ENCODE peak calls at places on chromosome 10, in ten cellular contexts. One of them, this sample, is unnamed.

GRCh38 chr10:75379234-75379724 is 22.3 kb downstream of the ZNF503 start:
- DNase-seq in fibroblast of lung: peak; percentile 32
- DNase-seq in AG04450: no peak
- DNase-seq in heart left ventricle: no peak
- DNase-seq in colonic mucosa: no peak
- DNase-seq in Panc1: no peak
- DNase-seq in pancreas: no peak
- DNase-seq in endothelial cell of umbilical vein: no peak
- DNase-seq in dorsolateral prefrontal cortex: no peak
- DNase-seq in CD8-positive, alpha-beta T cell: no peak
- DNase-seq in this sample: no peak

GRCh38 chr10:45181483-45181882 is 133.9 kb downstream of the OR13A1 start:
- DNase-seq in fibroblast of lung: peak; percentile 56
- DNase-seq in AG04450: no peak
- DNase-seq in heart left ventricle: peak; percentile 60
- DNase-seq in colonic mucosa: peak; percentile 23
- DNase-seq in Panc1: no peak
- DNase-seq in pancreas: no peak
- DNase-seq in endothelial cell of umbilical vein: no peak
- DNase-seq in dorsolateral prefrontal cortex: no peak
- DNase-seq in CD8-positive, alpha-beta T cell: no peak
- DNase-seq in this sample: peak; percentile 73

GRCh38 chr10:21579291-21579690 is 45.3 kb downstream of the MLLT10 start:
- DNase-seq in fibroblast of lung: no peak
- DNase-seq in AG04450: no peak
- DNase-seq in heart left ventricle: no peak
- DNase-seq in colonic mucosa: no peak
- DNase-seq in Panc1: no peak
- DNase-seq in pancreas: no peak
- DNase-seq in endothelial cell of umbilical vein: no peak
- DNase-seq in dorsolateral prefrontal cortex: no peak
- DNase-seq in CD8-positive, alpha-beta T cell: no peak
- DNase-seq in this sample: no peak

GRCh38 chr10:21975378-21975990 is 28.0 kb downstream of the DNAJC1 start:
- DNase-seq in fibroblast of lung: no peak
- DNase-seq in AG04450: no peak
- DNase-seq in heart left ventricle: no peak
- DNase-seq in colonic mucosa: no peak
- DNase-seq in Panc1: no peak
- DNase-seq in pancreas: no peak
- DNase-seq in endothelial cell of umbilical vein: no peak
- DNase-seq in dorsolateral prefrontal cortex: no peak
- DNase-seq in CD8-positive, alpha-beta T cell: no peak
- DNase-seq in this sample: no peak

GRCh38 chr10:86685893-86686632 is 17.8 kb downstream of the LDB3 start:
- DNase-seq in fibroblast of lung: no peak
- DNase-seq in AG04450: no peak
- DNase-seq in heart left ventricle: no peak
- DNase-seq in colonic mucosa: no peak
- DNase-seq in Panc1: no peak
- DNase-seq in pancreas: no peak
- DNase-seq in endothelial cell of umbilical vein: no peak
- DNase-seq in dorsolateral prefrontal cortex: no peak
- DNase-seq in CD8-positive, alpha-beta T cell: no peak
- DNase-seq in this sample: no peak

GRCh38 chr10:6445671-6446278 is 134.3 kb downstream of the PRKCQ start:
- DNase-seq in fibroblast of lung: peak; percentile 17
- DNase-seq in AG04450: peak; percentile 2
- DNase-seq in heart left ventricle: no peak
- DNase-seq in colonic mucosa: peak; percentile 56
- DNase-seq in Panc1: peak; percentile 8
- DNase-seq in pancreas: no peak
- DNase-seq in endothelial cell of umbilical vein: peak; percentile 41
- DNase-seq in dorsolateral prefrontal cortex: peak; percentile 66
- DNase-seq in CD8-positive, alpha-beta T cell: peak; percentile 38
- DNase-seq in this sample: no peak

GRCh38 chr10:63670291-63670898 is 149.2 kb downstream of the REEP3 start:
- DNase-seq in fibroblast of lung: peak; percentile 36
- DNase-seq in AG04450: no peak
- DNase-seq in heart left ventricle: no peak
- DNase-seq in colonic mucosa: no peak
- DNase-seq in Panc1: no peak
- DNase-seq in pancreas: no peak
- DNase-seq in endothelial cell of umbilical vein: peak; percentile 93
- DNase-seq in dorsolateral prefrontal cortex: no peak
- DNase-seq in CD8-positive, alpha-beta T cell: no peak
- DNase-seq in this sample: no peak

GRCh38 chr10:110398419-110399162 is 93.9 kb upstream of the SMNDC1 start:
- DNase-seq in fibroblast of lung: peak; percentile 90
- DNase-seq in AG04450: peak; percentile 86
- DNase-seq in heart left ventricle: no peak
- DNase-seq in colonic mucosa: peak; percentile 90
- DNase-seq in Panc1: peak; percentile 99
- DNase-seq in pancreas: no peak
- DNase-seq in endothelial cell of umbilical vein: peak; percentile 99
- DNase-seq in dorsolateral prefrontal cortex: no peak
- DNase-seq in CD8-positive, alpha-beta T cell: no peak
- DNase-seq in this sample: no peak

GRCh38 chr10:32943395-32943794 is 14.6 kb downstream of the ITGB1 start:
- DNase-seq in fibroblast of lung: no peak
- DNase-seq in AG04450: no peak
- DNase-seq in heart left ventricle: no peak
- DNase-seq in colonic mucosa: no peak
- DNase-seq in Panc1: no peak
- DNase-seq in pancreas: no peak
- DNase-seq in endothelial cell of umbilical vein: no peak
- DNase-seq in dorsolateral prefrontal cortex: no peak
- DNase-seq in CD8-positive, alpha-beta T cell: no peak
- DNase-seq in this sample: no peak

GRCh38 chr10:30059209-30060107 is at the start of gene JCAD:
- DNase-seq in fibroblast of lung: no peak
- DNase-seq in AG04450: no peak
- DNase-seq in heart left ventricle: peak; percentile 88
- DNase-seq in colonic mucosa: peak; percentile 72
- DNase-seq in Panc1: no peak
- DNase-seq in pancreas: peak; percentile 94
- DNase-seq in endothelial cell of umbilical vein: peak; percentile 69
- DNase-seq in dorsolateral prefrontal cortex: peak; percentile 79
- DNase-seq in CD8-positive, alpha-beta T cell: peak; percentile 12
- DNase-seq in this sample: peak; percentile 89

GRCh38 chr10:87818505-87819273 is 663 bp upstream of the ATAD1 start:
- DNase-seq in fibroblast of lung: peak; percentile 52
- DNase-seq in AG04450: no peak
- DNase-seq in heart left ventricle: peak; percentile 56
- DNase-seq in colonic mucosa: peak; percentile 60
- DNase-seq in Panc1: peak; percentile 8
- DNase-seq in pancreas: peak; percentile 64
- DNase-seq in endothelial cell of umbilical vein: peak; percentile 26
- DNase-seq in dorsolateral prefrontal cortex: peak; percentile 57
- DNase-seq in CD8-positive, alpha-beta T cell: peak; percentile 30
- DNase-seq in this sample: peak; percentile 56

GRCh38 chr10:28250782-28251181 is 52.1 kb downstream of the MPP7 start:
- DNase-seq in fibroblast of lung: peak; percentile 44
- DNase-seq in AG04450: no peak
- DNase-seq in heart left ventricle: no peak
- DNase-seq in colonic mucosa: no peak
- DNase-seq in Panc1: no peak
- DNase-seq in pancreas: no peak
- DNase-seq in endothelial cell of umbilical vein: peak; percentile 22
- DNase-seq in dorsolateral prefrontal cortex: no peak
- DNase-seq in CD8-positive, alpha-beta T cell: no peak
- DNase-seq in this sample: no peak

GRCh38 chr10:131184503-131184902 is 127.0 kb downstream of the TCERG1L start:
- DNase-seq in fibroblast of lung: no peak
- DNase-seq in AG04450: no peak
- DNase-seq in heart left ventricle: no peak
- DNase-seq in colonic mucosa: no peak
- DNase-seq in Panc1: no peak
- DNase-seq in pancreas: no peak
- DNase-seq in endothelial cell of umbilical vein: no peak
- DNase-seq in dorsolateral prefrontal cortex: peak; percentile 8
- DNase-seq in CD8-positive, alpha-beta T cell: no peak
- DNase-seq in this sample: no peak

GRCh38 chr10:128727114-128727513 is 600.9 kb upstream of the MKI67 start:
- DNase-seq in fibroblast of lung: no peak
- DNase-seq in AG04450: no peak
- DNase-seq in heart left ventricle: no peak
- DNase-seq in colonic mucosa: no peak
- DNase-seq in Panc1: no peak
- DNase-seq in pancreas: no peak
- DNase-seq in endothelial cell of umbilical vein: no peak
- DNase-seq in dorsolateral prefrontal cortex: no peak
- DNase-seq in CD8-positive, alpha-beta T cell: no peak
- DNase-seq in this sample: no peak

GRCh38 chr10:33706191-33706590 is 371.7 kb upstream of the NRP1 start:
- DNase-seq in fibroblast of lung: peak; percentile 96
- DNase-seq in AG04450: peak; percentile 18
- DNase-seq in heart left ventricle: no peak
- DNase-seq in colonic mucosa: no peak
- DNase-seq in Panc1: no peak
- DNase-seq in pancreas: no peak
- DNase-seq in endothelial cell of umbilical vein: no peak
- DNase-seq in dorsolateral prefrontal cortex: no peak
- DNase-seq in CD8-positive, alpha-beta T cell: no peak
- DNase-seq in this sample: peak; percentile 85

GRCh38 chr10:115441907-115442520 is 348.8 kb downstream of the ATRNL1 start:
- DNase-seq in fibroblast of lung: no peak
- DNase-seq in AG04450: no peak
- DNase-seq in heart left ventricle: no peak
- DNase-seq in colonic mucosa: no peak
- DNase-seq in Panc1: no peak
- DNase-seq in pancreas: no peak
- DNase-seq in endothelial cell of umbilical vein: no peak
- DNase-seq in dorsolateral prefrontal cortex: no peak
- DNase-seq in CD8-positive, alpha-beta T cell: no peak
- DNase-seq in this sample: no peak

GRCh38 chr10:128080231-128080630 is 46.0 kb downstream of the MKI67 start:
- DNase-seq in fibroblast of lung: no peak
- DNase-seq in AG04450: no peak
- DNase-seq in heart left ventricle: no peak
- DNase-seq in colonic mucosa: no peak
- DNase-seq in Panc1: no peak
- DNase-seq in pancreas: no peak
- DNase-seq in endothelial cell of umbilical vein: no peak
- DNase-seq in dorsolateral prefrontal cortex: no peak
- DNase-seq in CD8-positive, alpha-beta T cell: no peak
- DNase-seq in this sample: no peak

GRCh38 chr10:30518907-30519306 is 84.9 kb downstream of the MAP3K8 start:
- DNase-seq in fibroblast of lung: no peak
- DNase-seq in AG04450: no peak
- DNase-seq in heart left ventricle: no peak
- DNase-seq in colonic mucosa: no peak
- DNase-seq in Panc1: no peak
- DNase-seq in pancreas: no peak
- DNase-seq in endothelial cell of umbilical vein: no peak
- DNase-seq in dorsolateral prefrontal cortex: no peak
- DNase-seq in CD8-positive, alpha-beta T cell: no peak
- DNase-seq in this sample: no peak

DNA sequence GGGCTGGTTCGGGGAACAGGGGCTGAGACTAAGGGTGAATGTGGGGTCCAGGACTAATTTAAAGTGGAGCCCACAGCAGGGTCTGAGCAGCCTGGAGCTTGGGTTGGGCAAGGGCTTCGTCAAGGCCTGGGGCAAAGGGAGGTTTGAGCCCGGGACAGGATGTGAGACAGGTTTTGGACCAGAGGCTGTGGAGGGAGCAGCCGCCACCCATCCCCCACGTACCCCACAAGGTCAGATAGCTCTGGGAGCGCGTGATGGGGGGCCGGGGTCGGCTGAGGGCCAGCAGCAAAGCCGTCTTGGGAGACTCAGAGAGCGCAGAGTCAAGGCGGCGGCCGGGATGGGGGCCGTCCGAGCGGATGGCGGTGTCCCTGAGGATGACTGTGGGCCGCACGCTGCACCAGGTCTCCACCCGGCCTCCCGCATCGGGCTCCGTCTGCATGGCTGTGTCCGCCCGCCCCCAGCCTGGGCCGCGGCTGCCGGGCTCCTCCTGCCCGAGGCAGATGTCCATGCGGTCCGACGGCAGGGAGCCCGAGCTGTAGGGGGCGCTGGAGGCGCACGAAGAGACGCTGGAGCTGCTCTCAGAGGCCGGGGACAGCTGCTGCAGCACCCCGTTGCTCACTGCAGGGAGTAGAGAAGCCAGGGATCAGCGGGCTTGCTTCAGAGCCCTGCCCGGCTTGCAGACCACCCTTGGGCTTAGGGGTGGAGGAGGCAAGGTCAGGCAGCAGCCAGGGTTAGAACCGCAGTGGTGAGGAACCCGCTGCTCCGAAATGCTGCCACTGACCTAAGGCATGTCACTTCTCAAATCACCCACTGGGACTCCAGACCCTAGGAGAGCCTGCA is 12.1 kb downstream of the PDZD7 start:
- DNase-seq in fibroblast of lung: peak; percentile 70
- DNase-seq in AG04450: no peak
- DNase-seq in heart left ventricle: peak; percentile 92
- DNase-seq in colonic mucosa: peak; percentile 87
- DNase-seq in Panc1: no peak
- DNase-seq in pancreas: peak; percentile 94
- DNase-seq in endothelial cell of umbilical vein: peak; percentile 82
- DNase-seq in dorsolateral prefrontal cortex: peak; percentile 92
- DNase-seq in CD8-positive, alpha-beta T cell: peak; percentile 53
- DNase-seq in this sample: no peak
- TF ChIP-seq CTCF in fibroblast of lung: peak; percentile 65
- TF ChIP-seq CTCF in AG04450: peak; percentile 78
- TF ChIP-seq CTCF in heart left ventricle: peak; percentile 86
- TF ChIP-seq CTCF in colonic mucosa: peak; percentile 67
- TF ChIP-seq CTCF in Panc1: peak; percentile 97
- TF ChIP-seq CTCF in pancreas: peak; percentile 55
- TF ChIP-seq CTCF in endothelial cell of umbilical vein: peak; percentile 93
- TF ChIP-seq CTCF in dorsolateral prefrontal cortex: peak; percentile 84
- TF ChIP-seq CTCF in CD8-positive, alpha-beta T cell: peak; percentile 58
- TF ChIP-seq CTCF in this sample: peak; percentile 61

GRCh38 chr10:113129117-113129516 is 179.1 kb downstream of the TCF7L2 start:
- DNase-seq in fibroblast of lung: no peak
- DNase-seq in AG04450: no peak
- DNase-seq in heart left ventricle: no peak
- DNase-seq in colonic mucosa: no peak
- DNase-seq in Panc1: no peak
- DNase-seq in pancreas: no peak
- DNase-seq in endothelial cell of umbilical vein: no peak
- DNase-seq in dorsolateral prefrontal cortex: no peak
- DNase-seq in CD8-positive, alpha-beta T cell: no peak
- DNase-seq in this sample: no peak
- H3K4me3 ChIP-seq in fibroblast of lung: no peak overlapping the region
- H3K4me3 ChIP-seq in AG04450: no peak overlapping the region
- H3K4me3 ChIP-seq in heart left ventricle: no peak overlapping the region
- H3K4me3 ChIP-seq in colonic mucosa: no peak overlapping the region
- H3K4me3 ChIP-seq in Panc1: no peak overlapping the region
- H3K4me3 ChIP-seq in pancreas: no peak overlapping the region
- H3K4me3 ChIP-seq in endothelial cell of umbilical vein: no peak overlapping the region
- H3K4me3 ChIP-seq in dorsolateral prefrontal cortex: no peak overlapping the region
- H3K4me3 ChIP-seq in CD8-positive, alpha-beta T cell: no peak overlapping the region
- H3K4me3 ChIP-seq in this sample: no peak overlapping the region

GRCh38 chr10:103855852-103856496 is 598 bp upstream of the SH3PXD2A start:
- DNase-seq in fibroblast of lung: no peak
- DNase-seq in AG04450: no peak
- DNase-seq in heart left ventricle: no peak
- DNase-seq in colonic mucosa: no peak
- DNase-seq in Panc1: no peak
- DNase-seq in pancreas: no peak
- DNase-seq in endothelial cell of umbilical vein: no peak
- DNase-seq in dorsolateral prefrontal cortex: no peak
- DNase-seq in CD8-positive, alpha-beta T cell: no peak
- DNase-seq in this sample: peak; percentile 60
- H3K27ac ChIP-seq in fibroblast of lung: no peak overlapping the region
- H3K27ac ChIP-seq in AG04450: no peak overlapping the region
- H3K27ac ChIP-seq in heart left ventricle: peak overlapping the region; percentile 80
- H3K27ac ChIP-seq in colonic mucosa: peak overlapping the region; percentile 27
- H3K27ac ChIP-seq in Panc1: no peak overlapping the region
- H3K27ac ChIP-seq in pancreas: peak overlapping the region; percentile 69
- H3K27ac ChIP-seq in endothelial cell of umbilical vein: no peak overlapping the region
- H3K27ac ChIP-seq in dorsolateral prefrontal cortex: peak overlapping the region; percentile 81
- H3K27ac ChIP-seq in CD8-positive, alpha-beta T cell: no peak overlapping the region
- H3K27ac ChIP-seq in this sample: peak overlapping the region; percentile 82

GRCh38 chr10:71064413-71065118 is 147.8 kb upstream of the UNC5B start:
- DNase-seq in fibroblast of lung: no peak
- DNase-seq in AG04450: no peak
- DNase-seq in heart left ventricle: peak; percentile 37
- DNase-seq in colonic mucosa: no peak
- DNase-seq in Panc1: no peak
- DNase-seq in pancreas: no peak
- DNase-seq in endothelial cell of umbilical vein: no peak
- DNase-seq in dorsolateral prefrontal cortex: no peak
- DNase-seq in CD8-positive, alpha-beta T cell: no peak
- DNase-seq in this sample: no peak
- TF ChIP-seq CTCF in fibroblast of lung: no peak
- TF ChIP-seq CTCF in AG04450: peak; percentile 12
- TF ChIP-seq CTCF in heart left ventricle: peak; percentile 43
- TF ChIP-seq CTCF in colonic mucosa: no peak
- TF ChIP-seq CTCF in Panc1: no peak
- TF ChIP-seq CTCF in pancreas: no peak
- TF ChIP-seq CTCF in endothelial cell of umbilical vein: no peak
- TF ChIP-seq CTCF in dorsolateral prefrontal cortex: no peak
- TF ChIP-seq CTCF in CD8-positive, alpha-beta T cell: no peak
- TF ChIP-seq CTCF in this sample: no peak

This sample was measured in sigmoid colon.